ENCODE peak calls at places on chromosome 19, in eight cellular contexts. One of them, this sample, is unnamed.

GRCh38 chr19:49338691-49339363 is 3.6 kb downstream of the CD37 start:
- DNase-seq in activated T-helper 1 cell treated with Interleukin-2 at 50 U/mL for 16 hours: no peak
- DNase-seq in GM23248: peak
- DNase-seq in stimulated activated effector memory CD8-positive, alpha-beta T cell treated with anti-CD3 and anti-CD28 coated beads, Interleukin-12 subunit alpha, Interleukin-12 subunit beta, amount 100 ng/mL, for 72 hours: no peak
- DNase-seq in endodermal cell: peak
- DNase-seq in fibroblast of the aortic adventitia: no peak
- DNase-seq in Calu3: peak
- DNase-seq in head of caudate nucleus: peak
- DNase-seq in this sample: peak

GRCh38 chr19:12695997-12696365 is 450 bp downstream of the FBXW9 start:
- DNase-seq in endodermal cell: no peak
- DNase-seq in stimulated activated effector memory CD8-positive, alpha-beta T cell treated with anti-CD3 and anti-CD28 coated beads, Interleukin-12 subunit alpha, Interleukin-12 subunit beta, amount 100 ng/mL, for 72 hours: no peak
- DNase-seq in activated T-helper 1 cell treated with Interleukin-2 at 50 U/mL for 16 hours: no peak
- DNase-seq in head of caudate nucleus: no peak
- DNase-seq in Calu3: no peak
- DNase-seq in GM23248: no peak
- DNase-seq in fibroblast of the aortic adventitia: no peak
- DNase-seq in this sample: no peak

GRCh38 chr19:50204811-50205675 is 1.6 kb downstream of the MYH14 start:
- DNase-seq in stimulated activated effector memory CD8-positive, alpha-beta T cell treated with anti-CD3 and anti-CD28 coated beads, Interleukin-12 subunit alpha, Interleukin-12 subunit beta, amount 100 ng/mL, for 72 hours: no peak
- DNase-seq in GM23248: no peak
- DNase-seq in head of caudate nucleus: peak
- DNase-seq in fibroblast of the aortic adventitia: no peak
- DNase-seq in activated T-helper 1 cell treated with Interleukin-2 at 50 U/mL for 16 hours: no peak
- DNase-seq in Calu3: peak
- DNase-seq in endodermal cell: peak
- DNase-seq in this sample: no peak

GRCh38 chr19:43470288-43470687 is 4.9 kb upstream of the LYPD3 start:
- DNase-seq in fibroblast of the aortic adventitia: peak
- DNase-seq in GM23248: peak
- DNase-seq in stimulated activated effector memory CD8-positive, alpha-beta T cell treated with anti-CD3 and anti-CD28 coated beads, Interleukin-12 subunit alpha, Interleukin-12 subunit beta, amount 100 ng/mL, for 72 hours: no peak
- DNase-seq in endodermal cell: peak
- DNase-seq in Calu3: no peak
- DNase-seq in head of caudate nucleus: no peak
- DNase-seq in activated T-helper 1 cell treated with Interleukin-2 at 50 U/mL for 16 hours: peak
- DNase-seq in this sample: peak

GRCh38 chr19:5436101-5436947 is 18.9 kb upstream of the ZNRF4 start:
- DNase-seq in endodermal cell: peak
- DNase-seq in stimulated activated effector memory CD8-positive, alpha-beta T cell treated with anti-CD3 and anti-CD28 coated beads, Interleukin-12 subunit alpha, Interleukin-12 subunit beta, amount 100 ng/mL, for 72 hours: no peak
- DNase-seq in head of caudate nucleus: peak
- DNase-seq in GM23248: peak
- DNase-seq in activated T-helper 1 cell treated with Interleukin-2 at 50 U/mL for 16 hours: no peak
- DNase-seq in Calu3: no peak
- DNase-seq in fibroblast of the aortic adventitia: peak
- DNase-seq in this sample: peak

GRCh38 chr19:56383826-56384605 is 9.3 kb downstream of the ZNF582 start:
- DNase-seq in Calu3: no peak
- DNase-seq in endodermal cell: no peak
- DNase-seq in GM23248: peak
- DNase-seq in stimulated activated effector memory CD8-positive, alpha-beta T cell treated with anti-CD3 and anti-CD28 coated beads, Interleukin-12 subunit alpha, Interleukin-12 subunit beta, amount 100 ng/mL, for 72 hours: no peak
- DNase-seq in fibroblast of the aortic adventitia: no peak
- DNase-seq in head of caudate nucleus: no peak
- DNase-seq in activated T-helper 1 cell treated with Interleukin-2 at 50 U/mL for 16 hours: no peak
- DNase-seq in this sample: no peak

GRCh38 chr19:38730731-38731589 is 13.3 kb downstream of the CAPN12 start:
- DNase-seq in activated T-helper 1 cell treated with Interleukin-2 at 50 U/mL for 16 hours: no peak
- DNase-seq in Calu3: no peak
- DNase-seq in stimulated activated effector memory CD8-positive, alpha-beta T cell treated with anti-CD3 and anti-CD28 coated beads, Interleukin-12 subunit alpha, Interleukin-12 subunit beta, amount 100 ng/mL, for 72 hours: no peak
- DNase-seq in endodermal cell: peak
- DNase-seq in fibroblast of the aortic adventitia: no peak
- DNase-seq in head of caudate nucleus: no peak
- DNase-seq in GM23248: no peak
- DNase-seq in this sample: no peak

GRCh38 chr19:15550847-15551182 is 42.5 kb downstream of the CYP4F22 start:
- DNase-seq in head of caudate nucleus: peak
- DNase-seq in Calu3: peak
- DNase-seq in GM23248: no peak
- DNase-seq in stimulated activated effector memory CD8-positive, alpha-beta T cell treated with anti-CD3 and anti-CD28 coated beads, Interleukin-12 subunit alpha, Interleukin-12 subunit beta, amount 100 ng/mL, for 72 hours: no peak
- DNase-seq in activated T-helper 1 cell treated with Interleukin-2 at 50 U/mL for 16 hours: no peak
- DNase-seq in endodermal cell: peak
- DNase-seq in fibroblast of the aortic adventitia: no peak
- DNase-seq in this sample: peak

This sample was measured in adipocyte.